ENCODE peak calls at places on chromosomes 6 and 20, in eight cellular contexts. I is NCI-H345; J is endothelial cell of umbilical vein; G is IMR-90; V is right atrium auricular region; P is CD4-positive, alpha-beta T cell; A is CD8-positive, alpha-beta T cell; N is mesothelial cell of epicardium. Y is an unnamed sample.

GRCh38 chr6:5532941-5533340 is 271.6 kb downstream of the FARS2 start:
- DNase-seq in J (no peak), V (no peak), I (no peak), G (no peak), A (no peak), P (no peak), N (no peak), Y (no peak)

GRCh38 chr6:99637629-99638028 is 31.0 kb downstream of the PRDM13 start:
- DNase-seq in J (no peak), P (no peak), G (no peak), N (no peak), A (no peak), I (no peak), V (no peak), Y (no peak)

GRCh38 chr6:110180228-110181008 is at the start of gene CDC40:
- DNase-seq in G (no peak), A (peak), I (peak), J (no peak), P (peak), N (peak), V (peak), Y (no peak)

GRCh38 chr20:59836768-59837167 is 96.7 kb downstream of the SYCP2 start:
- DNase-seq in G (no peak), N (no peak), I (peak), V (no peak), P (no peak), J (no peak), A (no peak), Y (no peak)

GRCh38 chr20:38581013-38581412 is at the start of gene ADIG:
- DNase-seq in G (no peak), A (no peak), N (no peak), J (no peak), I (peak), V (no peak), P (no peak), Y (no peak)

GRCh38 chr20:57108742-57109141 is 157.7 kb downstream of the BMP7 start:
- DNase-seq in P (no peak), G (no peak), J (no peak), A (no peak), V (no peak), I (no peak), N (no peak), Y (no peak)

GRCh38 chr6:151847064-151847463 is 39.6 kb downstream of the ESR1 start:
- DNase-seq in V (no peak), A (no peak), J (peak), I (no peak), G (peak), P (no peak), N (peak), Y (peak)

GRCh38 chr6:121435444-121436069 is at the start of gene GJA1:
- DNase-seq in I (no peak), V (no peak), A (no peak), G (peak), P (no peak), J (peak), N (no peak), Y (peak)

GRCh38 chr6:113855500-113856010 is 1.6 kb upstream of the MARCKS start:
- DNase-seq in V (no peak), A (no peak), J (peak), I (peak), N (no peak), G (peak), P (no peak), Y (peak)

GRCh38 chr6:38213275-38213674 is 393.7 kb downstream of the ZFAND3 start:
- DNase-seq in A (no peak), I (no peak), V (no peak), P (no peak), N (no peak), G (no peak), J (peak), Y (no peak)

GRCh38 chr6:148720897-148721296 is 25.9 kb upstream of the UST start:
- DNase-seq in J (no peak), P (no peak), G (no peak), A (no peak), N (no peak), I (no peak), V (no peak), Y (no peak)

GRCh38 chr6:13289789-13290318 is 38.5 kb downstream of the TBC1D7 start:
- DNase-seq in I (no peak), P (no peak), A (no peak), G (no peak), N (no peak), J (no peak), V (no peak), Y (no peak)

GRCh38 chr6:154292855-154293519 is 63.6 kb downstream of the IPCEF1 start:
- DNase-seq in P (no peak), J (peak), A (no peak), G (peak), N (no peak), V (no peak), I (no peak), Y (peak)